ENCODE peak calls at places on chromosomes 16 and 17, in seven cellular contexts. One of them, this sample, is unnamed.

GRCh38 chr16:54244061-54244886 is 42.3 kb downstream of the IRX3 start:
- DNase-seq in kidney epithelial cell: no peak
- DNase-seq in esophagus squamous epithelium: no peak
- DNase-seq in upper lobe of right lung: no peak
- DNase-seq in astrocyte: no peak
- DNase-seq in testis: no peak
- DNase-seq in tibial nerve: no peak
- DNase-seq in this sample: no peak

GRCh38 chr16:69469807-69470561 is 45.6 kb downstream of the CYB5B start:
- DNase-seq in tibial nerve: no peak
- DNase-seq in kidney epithelial cell: no peak
- DNase-seq in esophagus squamous epithelium: no peak
- DNase-seq in astrocyte: no peak
- DNase-seq in upper lobe of right lung: no peak
- DNase-seq in testis: no peak
- DNase-seq in this sample: peak; percentile 73

GRCh38 chr16:88385831-88386815 is 3.4 kb downstream of the ZNF469 start:
- DNase-seq in kidney epithelial cell: no peak
- DNase-seq in tibial nerve: no peak
- DNase-seq in testis: no peak
- DNase-seq in upper lobe of right lung: peak; percentile 46
- DNase-seq in astrocyte: no peak
- DNase-seq in esophagus squamous epithelium: no peak
- DNase-seq in this sample: no peak

GRCh38 chr17:4625181-4625601 is 16.3 kb downstream of the ALOX15 start:
- DNase-seq in testis: no peak
- DNase-seq in kidney epithelial cell: no peak
- DNase-seq in astrocyte: peak; percentile 8
- DNase-seq in tibial nerve: no peak
- DNase-seq in esophagus squamous epithelium: no peak
- DNase-seq in upper lobe of right lung: peak; percentile 6
- DNase-seq in this sample: no peak

GRCh38 chr17:43846963-43847369 is at the start of gene CD300LG:
- DNase-seq in astrocyte: no peak
- DNase-seq in kidney epithelial cell: no peak
- DNase-seq in esophagus squamous epithelium: no peak
- DNase-seq in tibial nerve: no peak
- DNase-seq in upper lobe of right lung: peak; percentile 73
- DNase-seq in testis: peak; percentile 80
- DNase-seq in this sample: no peak

GRCh38 chr17:64081802-64082799 is 47.8 kb downstream of the ERN1 start:
- DNase-seq in testis: no peak
- DNase-seq in upper lobe of right lung: no peak
- DNase-seq in astrocyte: peak; percentile 48
- DNase-seq in tibial nerve: no peak
- DNase-seq in esophagus squamous epithelium: no peak
- DNase-seq in kidney epithelial cell: peak; percentile 66
- DNase-seq in this sample: peak; percentile 63

GRCh38 chr17:55492951-55493350 is 18.3 kb downstream of the SMIM36 start:
- DNase-seq in tibial nerve: no peak
- DNase-seq in testis: no peak
- DNase-seq in astrocyte: no peak
- DNase-seq in kidney epithelial cell: no peak
- DNase-seq in esophagus squamous epithelium: no peak
- DNase-seq in upper lobe of right lung: no peak
- DNase-seq in this sample: no peak

GRCh38 chr16:69927056-69927757 is 23.9 kb upstream of the CLEC18A start:
- DNase-seq in astrocyte: peak; percentile 85
- DNase-seq in kidney epithelial cell: no peak
- DNase-seq in testis: peak; percentile 82
- DNase-seq in tibial nerve: peak; percentile 80
- DNase-seq in esophagus squamous epithelium: no peak
- DNase-seq in upper lobe of right lung: no peak
- DNase-seq in this sample: no peak

GRCh38 chr16:66223176-66223780 is 143.2 kb upstream of the CDH5 start:
- DNase-seq in astrocyte: peak; percentile 61
- DNase-seq in kidney epithelial cell: no peak
- DNase-seq in upper lobe of right lung: no peak
- DNase-seq in tibial nerve: no peak
- DNase-seq in testis: no peak
- DNase-seq in esophagus squamous epithelium: no peak
- DNase-seq in this sample: no peak

GRCh38 chr16:89383095-89384003 is 107.0 kb downstream of the ANKRD11 start:
- DNase-seq in astrocyte: no peak
- DNase-seq in esophagus squamous epithelium: no peak
- DNase-seq in tibial nerve: no peak
- DNase-seq in kidney epithelial cell: no peak
- DNase-seq in testis: peak; percentile 70
- DNase-seq in upper lobe of right lung: peak; percentile 74
- DNase-seq in this sample: peak; percentile 52

GRCh38 chr16:50598256-50598894 is 50.2 kb downstream of the NKD1 start:
- DNase-seq in kidney epithelial cell: no peak
- DNase-seq in astrocyte: no peak
- DNase-seq in testis: no peak
- DNase-seq in esophagus squamous epithelium: no peak
- DNase-seq in tibial nerve: no peak
- DNase-seq in upper lobe of right lung: no peak
- DNase-seq in this sample: no peak

GRCh38 chr17:82932146-82933005 is 92.6 kb upstream of the ZNF750 start:
- DNase-seq in tibial nerve: no peak
- DNase-seq in testis: no peak
- DNase-seq in upper lobe of right lung: peak; percentile 50
- DNase-seq in astrocyte: peak; percentile 64
- DNase-seq in esophagus squamous epithelium: no peak
- DNase-seq in kidney epithelial cell: no peak
- DNase-seq in this sample: no peak

GRCh38 chr16:229731-230281 is 557 bp upstream of the LUC7L start:
- DNase-seq in esophagus squamous epithelium: no peak
- DNase-seq in upper lobe of right lung: no peak
- DNase-seq in tibial nerve: no peak
- DNase-seq in kidney epithelial cell: no peak
- DNase-seq in astrocyte: no peak
- DNase-seq in testis: no peak
- DNase-seq in this sample: no peak

GRCh38 chr16:14199624-14200023 is 128.5 kb downstream of the MRTFB start:
- DNase-seq in esophagus squamous epithelium: no peak
- DNase-seq in kidney epithelial cell: no peak
- DNase-seq in astrocyte: peak; percentile 40
- DNase-seq in testis: no peak
- DNase-seq in upper lobe of right lung: no peak
- DNase-seq in tibial nerve: no peak
- DNase-seq in this sample: no peak

GRCh38 chr16:67674851-67675578 is 8.4 kb downstream of the C16orf86 start:
- DNase-seq in astrocyte: no peak
- DNase-seq in esophagus squamous epithelium: no peak
- DNase-seq in upper lobe of right lung: no peak
- DNase-seq in kidney epithelial cell: no peak
- DNase-seq in tibial nerve: no peak
- DNase-seq in testis: no peak
- DNase-seq in this sample: no peak

GRCh38 chr17:1447061-1447460 is 9.0 kb downstream of the CRK start:
- DNase-seq in testis: no peak
- DNase-seq in kidney epithelial cell: no peak
- DNase-seq in tibial nerve: no peak
- DNase-seq in astrocyte: no peak
- DNase-seq in esophagus squamous epithelium: no peak
- DNase-seq in upper lobe of right lung: no peak
- DNase-seq in this sample: no peak

GRCh38 chr16:59690216-59690615 is 956.1 kb upstream of the GOT2 start:
- DNase-seq in tibial nerve: no peak
- DNase-seq in testis: no peak
- DNase-seq in astrocyte: no peak
- DNase-seq in kidney epithelial cell: no peak
- DNase-seq in esophagus squamous epithelium: no peak
- DNase-seq in upper lobe of right lung: no peak
- DNase-seq in this sample: no peak

GRCh38 chr17:64683791-64684190 is 21.7 kb upstream of the SMURF2 start:
- DNase-seq in kidney epithelial cell: no peak
- DNase-seq in astrocyte: no peak
- DNase-seq in upper lobe of right lung: no peak
- DNase-seq in esophagus squamous epithelium: no peak
- DNase-seq in testis: no peak
- DNase-seq in tibial nerve: no peak
- DNase-seq in this sample: no peak

GRCh38 chr17:33266611-33267010 is 26.5 kb downstream of the ASIC2 start:
- DNase-seq in testis: no peak
- DNase-seq in astrocyte: peak; percentile 80
- DNase-seq in kidney epithelial cell: no peak
- DNase-seq in upper lobe of right lung: no peak
- DNase-seq in esophagus squamous epithelium: no peak
- DNase-seq in tibial nerve: no peak
- DNase-seq in this sample: no peak

GRCh38 chr17:81509687-81510523 is 2.7 kb downstream of the ACTG1 start:
- DNase-seq in testis: no peak
- DNase-seq in upper lobe of right lung: no peak
- DNase-seq in kidney epithelial cell: no peak
- DNase-seq in astrocyte: no peak
- DNase-seq in esophagus squamous epithelium: no peak
- DNase-seq in tibial nerve: no peak
- DNase-seq in this sample: no peak

GRCh38 chr17:3738562-3739295 is 15.0 kb downstream of the HASPIN start:
- DNase-seq in kidney epithelial cell: no peak
- DNase-seq in testis: peak; percentile 42
- DNase-seq in astrocyte: peak; percentile 26
- DNase-seq in esophagus squamous epithelium: no peak
- DNase-seq in tibial nerve: no peak
- DNase-seq in upper lobe of right lung: peak; percentile 78
- DNase-seq in this sample: peak; percentile 93

GRCh38 chr17:31834448-31834847 is 24.6 kb downstream of the COPRS start:
- DNase-seq in astrocyte: no peak
- DNase-seq in testis: no peak
- DNase-seq in esophagus squamous epithelium: no peak
- DNase-seq in kidney epithelial cell: no peak
- DNase-seq in tibial nerve: no peak
- DNase-seq in upper lobe of right lung: no peak
- DNase-seq in this sample: peak; percentile 13

GRCh38 chr17:57567278-57567677 is 177.8 kb downstream of the CCDC182 start:
- DNase-seq in tibial nerve: no peak
- DNase-seq in testis: no peak
- DNase-seq in upper lobe of right lung: no peak
- DNase-seq in esophagus squamous epithelium: no peak
- DNase-seq in kidney epithelial cell: no peak
- DNase-seq in astrocyte: no peak
- DNase-seq in this sample: no peak

GRCh38 chr16:27999687-28000086 is 63.8 kb downstream of the GSG1L start:
- DNase-seq in upper lobe of right lung: no peak
- DNase-seq in esophagus squamous epithelium: no peak
- DNase-seq in kidney epithelial cell: no peak
- DNase-seq in astrocyte: no peak
- DNase-seq in tibial nerve: no peak
- DNase-seq in testis: no peak
- DNase-seq in this sample: no peak

GRCh38 chr17:81801327-81801726 is 2.6 kb upstream of the GCGR start:
- DNase-seq in upper lobe of right lung: no peak
- DNase-seq in kidney epithelial cell: no peak
- DNase-seq in astrocyte: no peak
- DNase-seq in tibial nerve: no peak
- DNase-seq in testis: no peak
- DNase-seq in esophagus squamous epithelium: no peak
- DNase-seq in this sample: no peak

GRCh38 chr17:67181825-67182224 is 63.2 kb downstream of the HELZ start:
- DNase-seq in tibial nerve: no peak
- DNase-seq in upper lobe of right lung: no peak
- DNase-seq in astrocyte: no peak
- DNase-seq in testis: no peak
- DNase-seq in kidney epithelial cell: no peak
- DNase-seq in esophagus squamous epithelium: no peak
- DNase-seq in this sample: no peak

DNA sequence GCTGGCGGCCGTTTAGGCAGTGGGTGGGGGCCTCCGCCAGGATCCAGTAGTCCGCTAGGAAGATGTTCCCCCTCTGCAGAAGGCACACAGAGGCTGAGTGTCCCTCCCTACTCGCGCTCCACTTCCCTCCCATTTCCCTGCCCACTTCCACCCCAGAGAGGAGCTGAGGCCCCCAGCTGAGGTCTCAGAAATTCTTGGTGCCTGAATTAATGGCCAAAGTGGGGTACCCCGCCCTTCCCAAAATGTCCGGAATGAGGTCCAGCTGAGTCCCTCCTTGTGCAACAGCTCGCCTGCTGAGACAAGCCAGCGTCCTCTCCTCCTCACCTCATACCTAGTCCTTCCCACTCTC is 7.9 kb downstream of the ALOXE3 start:
- DNase-seq in esophagus squamous epithelium: no peak
- DNase-seq in tibial nerve: no peak
- DNase-seq in astrocyte: no peak
- DNase-seq in upper lobe of right lung: no peak
- DNase-seq in kidney epithelial cell: no peak
- DNase-seq in testis: no peak
- DNase-seq in this sample: no peak
- TF ChIP-seq CTCF in esophagus squamous epithelium: peak; percentile 26
- TF ChIP-seq CTCF in tibial nerve: no peak
- TF ChIP-seq CTCF in astrocyte: no peak
- TF ChIP-seq CTCF in upper lobe of right lung: no peak
- TF ChIP-seq CTCF in kidney epithelial cell: no peak
- TF ChIP-seq CTCF in testis: no peak
- TF ChIP-seq CTCF in this sample: peak; percentile 14

GRCh38 chr17:77602062-77602746 is 356.3 kb upstream of the TNRC6C start:
- DNase-seq in tibial nerve: peak; percentile 79
- DNase-seq in upper lobe of right lung: peak; percentile 55
- DNase-seq in esophagus squamous epithelium: no peak
- DNase-seq in astrocyte: peak; percentile 53
- DNase-seq in kidney epithelial cell: no peak
- DNase-seq in testis: peak; percentile 73
- DNase-seq in this sample: no peak
- TF ChIP-seq CTCF in tibial nerve: no peak
- TF ChIP-seq CTCF in upper lobe of right lung: no peak
- TF ChIP-seq CTCF in esophagus squamous epithelium: no peak
- TF ChIP-seq CTCF in astrocyte: no peak
- TF ChIP-seq CTCF in kidney epithelial cell: no peak
- TF ChIP-seq CTCF in testis: no peak
- TF ChIP-seq CTCF in this sample: no peak

GRCh38 chr16:2047330-2048115 is at the start of the genes NTHL1 and TSC2:
- DNase-seq in kidney epithelial cell: peak; percentile 86
- DNase-seq in esophagus squamous epithelium: peak; percentile 67
- DNase-seq in astrocyte: peak; percentile 87
- DNase-seq in tibial nerve: peak; percentile 94
- DNase-seq in upper lobe of right lung: peak; percentile 99
- DNase-seq in testis: peak; percentile 98
- DNase-seq in this sample: peak; percentile 97
- TF ChIP-seq CTCF in kidney epithelial cell: peak; percentile 10
- TF ChIP-seq CTCF in esophagus squamous epithelium: peak; percentile 51
- TF ChIP-seq CTCF in astrocyte: no peak
- TF ChIP-seq CTCF in tibial nerve: peak; percentile 48
- TF ChIP-seq CTCF in upper lobe of right lung: peak; percentile 38
- TF ChIP-seq CTCF in testis: peak; percentile 50
- TF ChIP-seq CTCF in this sample: peak; percentile 33

DNA sequence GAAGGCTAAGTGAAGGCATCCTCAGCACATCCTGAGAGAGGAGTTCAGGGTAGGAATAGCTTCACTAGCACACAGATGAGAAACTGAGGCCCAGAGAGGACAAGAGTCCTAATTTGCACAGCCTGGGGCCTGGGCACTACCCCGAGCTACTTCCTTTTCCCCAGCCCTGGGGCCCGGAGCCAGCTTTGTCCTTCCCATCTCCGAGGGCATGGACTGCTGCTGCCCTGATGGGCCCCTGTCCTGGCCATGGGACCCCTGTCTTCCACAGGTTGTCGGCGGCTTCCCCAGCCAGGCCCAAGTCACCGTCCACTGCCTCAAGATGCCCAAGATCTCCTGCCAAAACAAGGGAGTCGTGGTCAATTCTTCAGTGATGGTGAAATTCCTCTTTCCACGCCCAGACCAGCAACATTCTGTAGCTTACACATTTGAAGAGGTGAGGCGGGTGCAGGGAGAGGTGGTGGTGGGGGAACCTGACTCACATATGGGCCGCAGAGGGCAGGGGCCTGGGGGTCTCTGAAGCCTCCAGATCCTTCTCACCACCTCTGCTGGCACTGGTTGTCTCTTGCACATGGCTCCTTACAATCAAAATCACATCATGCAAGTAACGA is 11.4 kb upstream of the NLRC5 start:
- DNase-seq in astrocyte: no peak
- DNase-seq in upper lobe of right lung: no peak
- DNase-seq in tibial nerve: no peak
- DNase-seq in testis: no peak
- DNase-seq in esophagus squamous epithelium: no peak
- DNase-seq in kidney epithelial cell: no peak
- DNase-seq in this sample: no peak
- TF ChIP-seq CTCF in astrocyte: no peak
- TF ChIP-seq CTCF in upper lobe of right lung: no peak
- TF ChIP-seq CTCF in tibial nerve: no peak
- TF ChIP-seq CTCF in testis: no peak
- TF ChIP-seq CTCF in esophagus squamous epithelium: no peak
- TF ChIP-seq CTCF in kidney epithelial cell: no peak
- TF ChIP-seq CTCF in this sample: no peak